ENCODE peak calls at places on chromosomes 13 and 19, in four cellular contexts. K is Peyer's patch, U is uterus, L is psoas muscle. W is an unnamed sample.
A peak's percentile ranks its signal among the peaks of the same experiment; 100 is the strongest.

GRCh38 chr13:41267106-41267505 is 3.7 kb upstream of the MTRF1 start:
- DNase-seq in K (no peak), U (no peak), L (no peak), W (no peak)

GRCh38 chr13:51380269-51380668 is 40.8 kb downstream of the SERPINE3 start:
- DNase-seq in U (no peak), K (no peak), L (no peak), W (no peak)

GRCh38 chr13:80249906-80250513 is 90.9 kb downstream of the SPRY2 start:
- DNase-seq in L (no peak), K (no peak), U (no peak), W (no peak)

GRCh38 chr19:1211494-1212234 is 6.1 kb downstream of the STK11 start:
- DNase-seq in L (peak; percentile 66), U (peak; percentile 68), K (no peak), W (no peak)

GRCh38 chr13:49877629-49878218 is 58.4 kb downstream of the SPRYD7 start:
- DNase-seq in U (no peak), K (no peak), L (no peak), W (no peak)

GRCh38 chr19:48351341-48351752 is 12.4 kb downstream of the TMEM143 start:
- DNase-seq in U (peak; percentile 39), L (peak; percentile 84), K (peak; percentile 90), W (peak; percentile 87)

GRCh38 chr13:114132419-114133121 is at the start of gene RASA3:
- DNase-seq in L (peak; percentile 87), U (peak; percentile 69), K (peak; percentile 89), W (peak; percentile 78)

GRCh38 chr19:2145831-2146241 is 5.5 kb downstream of the AP3D1 start:
- DNase-seq in U (no peak), K (no peak), L (no peak), W (no peak)

GRCh38 chr13:101399365-101399764 is 16.9 kb downstream of the NALCN start:
- DNase-seq in K (no peak), U (no peak), L (no peak), W (no peak)

GRCh38 chr19:956747-957451 is 27.2 kb upstream of the WDR18 start:
- DNase-seq in U (no peak), K (no peak), L (no peak), W (no peak)

GRCh38 chr19:47623921-47624391 is 15.0 kb downstream of the BICRA start:
- DNase-seq in L (no peak), U (no peak), K (peak; percentile 74), W (no peak)

GRCh38 chr13:114064516-114065140 is 67.8 kb downstream of the RASA3 start:
- DNase-seq in K (no peak), U (peak; percentile 58), L (peak; percentile 63), W (no peak)

GRCh38 chr19:39405930-39406655 is 554 bp upstream of the ZFP36 start:
- DNase-seq in K (peak; percentile 96), L (no peak), U (no peak), W (peak; percentile 78)

GRCh38 chr13:73934215-73934623 is 200.0 kb downstream of the KLF12 start:
- DNase-seq in K (no peak), U (no peak), L (no peak), W (no peak)

GRCh38 chr13:74026753-74027152 is 107.5 kb downstream of the KLF12 start:
- DNase-seq in K (peak; percentile 83), U (no peak), L (no peak), W (peak; percentile 31)

GRCh38 chr13:114131581-114132418 is 623 bp downstream of the RASA3 start:
- DNase-seq in L (peak; percentile 70), U (no peak), K (peak; percentile 52), W (no peak)

GRCh38 chr19:39147480-39147879 is 21.9 kb downstream of the PAK4 start:
- DNase-seq in U (no peak), L (no peak), K (no peak), W (no peak)

GRCh38 chr19:43331435-43332010 is 22.0 kb upstream of the CD177 start:
- DNase-seq in K (no peak), L (no peak), U (no peak), W (no peak)

GRCh38 chr19:11995174-11995573 is 30.3 kb downstream of the ZNF763 start:
- DNase-seq in U (no peak), L (no peak), K (no peak), W (no peak)

GRCh38 chr13:98804336-98804855 is 51.9 kb upstream of the SLC15A1 start:
- DNase-seq in K (peak; percentile 60), L (no peak), U (no peak), W (peak; percentile 14)

DNA sequence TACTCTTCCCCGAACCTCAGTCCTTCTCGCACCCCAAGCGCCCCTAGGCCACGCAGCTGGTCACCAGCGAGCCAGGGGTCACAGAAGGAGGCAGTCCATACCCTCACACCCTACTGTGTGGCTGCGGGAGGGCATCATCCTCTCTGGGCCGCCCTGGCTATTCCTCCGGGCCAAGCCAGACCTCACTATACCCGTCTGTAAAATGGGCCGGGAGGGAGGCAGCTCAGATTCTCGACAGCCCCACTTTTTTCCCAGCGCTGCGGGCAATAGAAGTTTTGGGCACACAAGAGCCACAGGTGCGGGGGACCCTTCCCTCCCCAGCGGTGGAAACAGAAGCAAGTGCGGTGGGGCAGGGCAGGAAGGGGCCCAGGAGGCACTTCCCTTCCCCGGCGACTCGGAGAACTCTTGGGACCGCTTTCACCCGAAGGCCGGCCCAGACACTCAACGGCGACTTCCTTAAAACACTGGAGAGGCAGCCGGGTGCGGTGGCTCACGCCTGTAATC is 5.6 kb upstream of the ARRDC2 start:
- DNase-seq in L (peak; percentile 57), K (peak; percentile 82), U (no peak), W (no peak)
- H3K4me3 ChIP-seq in L (peak overlapping the region; percentile 73), K (peak overlapping the region; percentile 86), U (peak overlapping the region; percentile 60), W (peak overlapping the region; percentile 66)

GRCh38 chr19:18194208-18194530 is 1.2 kb downstream of the MPV17L2 start:
- DNase-seq in U (no peak), K (no peak), L (no peak), W (no peak)

GRCh38 chr19:18193388-18194207 is 580 bp downstream of the MPV17L2 start:
- DNase-seq in K (no peak), L (peak; percentile 58), U (peak; percentile 34), W (peak; percentile 44)

GRCh38 chr19:18192673-18193387 is at the start of gene MPV17L2:
- DNase-seq in K (peak; percentile 100), U (peak; percentile 100), L (peak; percentile 100), W (peak; percentile 99)

GRCh38 chr19:18190278-18190677 is 2.7 kb upstream of the MPV17L2 start:
- DNase-seq in K (no peak), U (no peak), L (no peak), W (no peak)

DNA sequence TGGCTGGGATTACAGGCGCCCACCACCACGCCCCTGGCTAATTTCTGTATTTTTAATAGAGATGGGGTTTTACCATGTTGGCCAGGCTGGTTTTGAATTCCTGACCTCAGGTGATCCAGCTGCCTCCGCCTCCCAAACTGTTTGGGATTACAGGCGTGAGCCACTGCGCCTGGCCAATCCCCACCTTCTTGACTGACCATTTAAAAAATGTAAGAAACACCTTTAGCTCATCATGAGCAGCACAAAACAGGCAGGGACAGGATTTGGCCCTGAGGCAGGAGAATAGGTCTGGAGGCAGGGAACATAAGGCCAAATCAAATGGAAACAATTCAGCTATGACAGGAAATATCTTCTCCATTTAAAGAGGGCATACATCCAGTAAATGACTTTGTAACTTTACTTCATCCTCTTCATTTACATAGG is 1.4 kb upstream of the MPV17L2 start:
- DNase-seq in K (no peak), U (no peak), L (no peak), W (peak; percentile 38)
- H3K4me3 ChIP-seq in K (peak overlapping the region; percentile 57), U (peak overlapping the region; percentile 53), L (peak overlapping the region; percentile 90), W (peak overlapping the region; percentile 46)

GRCh38 chr19:6532244-6532999 is 1.6 kb downstream of the TNFSF9 start:
- DNase-seq in U (no peak), K (peak; percentile 73), L (no peak), W (no peak)

GRCh38 chr19:6535558-6536137 is 4.8 kb downstream of the TNFSF9 start:
- DNase-seq in K (no peak), L (no peak), U (no peak), W (no peak)

GRCh38 chr19:6533000-6533328 is 2.1 kb downstream of the TNFSF9 start:
- DNase-seq in K (no peak), U (no peak), L (no peak), W (no peak)

GRCh38 chr19:6534451-6535093 is 3.7 kb downstream of the TNFSF9 start:
- DNase-seq in K (no peak), L (no peak), U (no peak), W (no peak)

DNA sequence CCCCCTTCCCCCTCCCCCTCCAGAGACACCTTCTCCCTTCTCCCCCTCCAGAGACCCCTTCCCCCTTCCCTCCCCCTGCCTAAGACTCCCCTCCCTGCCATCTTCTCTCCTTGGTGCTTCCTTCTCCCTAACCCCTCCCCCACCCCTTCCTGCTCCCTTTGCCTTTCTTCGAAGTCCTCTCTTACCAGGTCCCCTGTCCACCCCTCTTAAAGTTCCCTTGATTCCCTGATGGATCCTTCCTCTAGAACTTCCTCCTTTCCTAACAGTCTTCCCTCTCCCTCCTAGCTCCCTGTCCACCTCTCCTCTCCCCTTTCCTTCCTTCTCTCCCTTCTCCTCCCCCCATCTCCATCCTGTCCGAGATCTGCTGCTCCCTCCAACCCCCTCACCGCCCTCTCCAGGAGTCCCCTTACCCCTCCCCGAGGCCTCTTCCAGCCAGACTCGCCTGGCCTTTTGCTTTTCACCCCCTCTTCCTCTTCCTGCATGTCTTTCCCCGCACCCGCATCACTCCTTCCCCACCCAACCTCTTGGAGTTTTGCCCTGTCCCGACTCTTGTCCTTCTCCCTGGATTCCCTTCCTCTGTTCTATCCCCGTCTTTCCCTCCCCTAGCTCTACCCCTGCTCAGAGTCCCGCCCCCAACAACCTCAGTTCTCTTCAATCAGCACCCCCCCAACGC is 3.1 kb downstream of the TNFSF9 start:
- DNase-seq in L (no peak), U (no peak), K (no peak), W (no peak)
- H3K4me3 ChIP-seq in L (no peak overlapping the region), U (no peak overlapping the region), K (no peak overlapping the region), W (no peak overlapping the region)

DNA sequence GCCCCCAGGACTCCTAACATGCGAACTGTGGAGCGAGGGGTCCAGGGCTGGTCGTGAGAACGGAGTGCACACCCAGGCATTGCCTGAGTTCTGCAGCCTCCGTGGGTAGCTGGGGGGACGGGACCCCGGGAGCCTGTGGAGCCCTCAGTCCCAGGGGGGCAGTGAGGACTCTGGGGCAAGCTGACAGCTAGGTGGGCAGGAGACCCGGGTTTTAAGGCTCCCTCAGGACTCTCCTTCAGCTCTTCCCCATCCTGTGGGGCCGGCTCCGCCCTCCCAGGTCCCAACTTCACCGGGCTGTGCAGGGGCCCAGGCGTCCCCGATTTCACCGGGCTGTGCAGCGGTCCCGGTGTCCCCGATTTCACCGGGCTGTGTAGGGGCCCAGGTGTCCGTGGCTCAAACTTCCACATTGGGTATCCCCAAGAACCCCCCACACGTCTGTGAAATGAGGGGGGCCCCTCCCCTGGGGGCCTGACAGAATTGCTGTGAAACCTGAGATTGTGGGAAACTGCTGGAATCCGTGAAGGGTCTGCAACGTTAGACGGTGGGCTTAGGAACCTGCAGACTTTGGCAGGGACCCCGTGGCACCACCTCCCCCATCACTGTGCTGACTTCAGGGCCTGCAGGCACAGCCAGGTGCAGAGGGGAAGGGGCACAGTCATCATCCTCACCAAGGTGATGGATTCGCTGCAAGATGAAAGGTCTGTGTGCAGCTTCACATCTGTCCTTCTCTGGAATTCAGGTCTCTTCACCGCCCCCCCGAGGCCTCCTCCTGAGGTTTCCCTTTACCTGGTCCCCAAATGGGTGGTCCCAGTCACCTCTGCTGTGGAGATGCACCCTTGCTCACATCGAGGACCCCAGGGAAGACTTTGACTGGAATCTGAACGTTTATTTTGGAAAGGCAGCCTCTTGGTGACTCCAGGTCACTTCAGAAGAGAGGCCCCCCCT is 73.2 kb upstream of the MCF2L start:
- DNase-seq in U (no peak), K (no peak), L (peak; percentile 40), W (no peak)
- H3K4me3 ChIP-seq in U (no peak overlapping the region), K (peak overlapping the region; percentile 70), L (no peak overlapping the region), W (no peak overlapping the region)

W was measured in colonic mucosa.